ENCODE peak calls at places on chromosomes 11 and 22, in four cellular contexts. One of them, this sample, is unnamed.

GRCh38 chr22:17446704-17447103 is 77.4 kb downstream of the CECR2 start:
- DNase-seq in H9: no peak
- DNase-seq in H1: no peak
- DNase-seq in neuronal stem cell: no peak
- DNase-seq in this sample: no peak

GRCh38 chr11:126405906-126406305 is 50.4 kb downstream of the ST3GAL4 start:
- DNase-seq in H9: no peak
- DNase-seq in H1: no peak
- DNase-seq in neuronal stem cell: no peak
- DNase-seq in this sample: peak; percentile 97

GRCh38 chr11:69662021-69662698 is 13.0 kb downstream of the LTO1 start:
- DNase-seq in H9: peak; percentile 55
- DNase-seq in neuronal stem cell: no peak
- DNase-seq in H1: no peak
- DNase-seq in this sample: no peak

GRCh38 chr11:66221726-66222236 is 46.7 kb upstream of the RAB1B start:
- DNase-seq in H1: no peak
- DNase-seq in H9: peak; percentile 23
- DNase-seq in neuronal stem cell: no peak
- DNase-seq in this sample: no peak

GRCh38 chr11:61270354-61271070 is 24.6 kb downstream of the VWCE start:
- DNase-seq in neuronal stem cell: no peak
- DNase-seq in H9: no peak
- DNase-seq in H1: no peak
- DNase-seq in this sample: peak; percentile 47

GRCh38 chr22:45672564-45673481 is 1.2 kb downstream of the ATXN10 start:
- DNase-seq in H1: no peak
- DNase-seq in H9: no peak
- DNase-seq in neuronal stem cell: no peak
- DNase-seq in this sample: no peak

GRCh38 chr22:50569041-50569459 is 6.3 kb upstream of the SYCE3 start:
- DNase-seq in neuronal stem cell: no peak
- DNase-seq in H1: no peak
- DNase-seq in H9: no peak
- DNase-seq in this sample: no peak

GRCh38 chr11:23021287-23021863 is 161.1 kb upstream of the CCDC179 start:
- DNase-seq in H1: no peak
- DNase-seq in H9: no peak
- DNase-seq in neuronal stem cell: peak; percentile 39
- DNase-seq in this sample: peak; percentile 45

GRCh38 chr22:43298062-43298801 is 44.9 kb downstream of the SCUBE1 start:
- DNase-seq in H9: no peak
- DNase-seq in H1: no peak
- DNase-seq in neuronal stem cell: no peak
- DNase-seq in this sample: no peak

GRCh38 chr11:61910473-61911123 is 6.8 kb downstream of the RAB3IL1 start:
- DNase-seq in H9: no peak
- DNase-seq in neuronal stem cell: no peak
- DNase-seq in H1: no peak
- DNase-seq in this sample: no peak

GRCh38 chr11:78019808-78020207 is 3.3 kb downstream of the KCTD14 start:
- DNase-seq in H9: no peak
- DNase-seq in neuronal stem cell: no peak
- DNase-seq in H1: no peak
- DNase-seq in this sample: peak; percentile 69

DNA sequence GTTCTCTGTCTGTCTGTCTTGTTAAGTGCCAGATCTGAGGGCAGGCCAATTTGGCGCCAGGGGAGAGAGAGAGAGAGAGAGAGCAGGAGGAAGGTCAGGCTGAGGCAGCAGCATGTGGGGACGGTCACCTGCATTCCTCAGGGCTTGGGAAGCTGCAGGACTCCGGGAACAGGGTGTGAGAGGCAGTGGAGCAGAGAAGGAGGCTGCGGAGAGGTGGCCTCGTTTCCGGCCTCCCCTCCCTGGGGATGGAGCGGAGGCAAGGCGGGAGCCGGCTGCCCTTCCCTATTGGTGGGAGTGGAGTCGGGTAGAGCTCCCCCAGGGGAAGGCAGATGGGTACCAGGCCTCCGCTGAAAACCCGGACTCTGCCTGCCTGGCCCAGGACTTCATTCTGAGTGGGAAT is 9.7 kb downstream of the CLMP start:
- DNase-seq in H9: peak; percentile 57
- DNase-seq in H1: no peak
- DNase-seq in neuronal stem cell: no peak
- DNase-seq in this sample: no peak
- H3K9ac ChIP-seq in H9: no peak overlapping the region
- H3K9ac ChIP-seq in H1: no peak overlapping the region
- H3K9ac ChIP-seq in neuronal stem cell: no peak overlapping the region
- H3K9ac ChIP-seq in this sample: no peak overlapping the region

DNA sequence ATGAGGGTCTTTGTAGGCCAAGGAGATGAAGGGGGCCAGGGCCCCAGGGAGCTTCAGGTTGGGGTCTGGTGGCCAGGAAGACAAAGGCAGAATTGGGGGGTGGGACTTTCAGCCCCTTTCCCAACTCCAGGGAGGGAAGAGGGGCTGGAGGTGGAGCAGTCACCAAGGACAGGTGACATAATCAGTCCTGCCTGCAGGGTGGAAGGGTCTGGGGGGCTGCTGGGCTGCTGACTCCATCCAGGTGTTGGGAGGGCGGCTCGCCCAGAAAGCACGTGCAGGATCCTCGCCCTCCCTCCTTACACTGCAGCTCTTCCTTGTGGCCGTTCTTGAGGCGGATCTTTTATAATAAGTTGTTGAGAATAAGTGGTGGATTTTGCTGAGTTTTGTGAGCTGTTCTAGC is 1491.1 kb downstream of the TBC1D22A start:
- DNase-seq in H1: no peak
- DNase-seq in H9: no peak
- DNase-seq in neuronal stem cell: no peak
- DNase-seq in this sample: no peak
- H4K91ac ChIP-seq in H1: peak overlapping the region; percentile 54
- H4K91ac ChIP-seq in H9: no peak overlapping the region
- H4K91ac ChIP-seq in neuronal stem cell: no peak overlapping the region
- H4K91ac ChIP-seq in this sample: no peak overlapping the region

GRCh38 chr11:16982809-16983208 is 31.4 kb downstream of the PLEKHA7 start:
- DNase-seq in neuronal stem cell: no peak
- DNase-seq in H1: no peak
- DNase-seq in H9: no peak
- DNase-seq in this sample: peak; percentile 6
- H3K9ac ChIP-seq in neuronal stem cell: no peak overlapping the region
- H3K9ac ChIP-seq in H1: no peak overlapping the region
- H3K9ac ChIP-seq in H9: no peak overlapping the region
- H3K9ac ChIP-seq in this sample: no peak overlapping the region

DNA sequence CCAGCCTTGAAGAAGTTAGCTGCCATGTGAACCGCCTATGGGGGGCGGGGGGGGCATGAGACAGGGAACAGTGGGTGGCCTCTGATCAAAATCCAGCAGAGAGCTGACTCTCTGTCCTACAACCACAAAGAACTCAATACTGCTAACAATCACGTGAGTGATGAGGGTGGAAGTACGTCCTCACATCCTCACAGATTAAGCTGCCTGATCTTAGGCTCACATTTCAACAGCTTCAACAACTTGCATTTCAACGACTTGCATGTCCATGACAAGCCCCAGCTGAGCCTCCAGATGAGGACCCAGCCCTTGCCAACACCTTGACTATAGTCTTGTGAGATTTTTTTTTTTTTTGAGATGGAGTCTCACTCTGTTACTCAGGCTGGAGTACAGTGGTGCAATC is 51.6 kb downstream of the CLMP start:
- DNase-seq in neuronal stem cell: no peak
- DNase-seq in H1: no peak
- DNase-seq in H9: no peak
- DNase-seq in this sample: no peak
- H4K91ac ChIP-seq in neuronal stem cell: no peak overlapping the region
- H4K91ac ChIP-seq in H1: no peak overlapping the region
- H4K91ac ChIP-seq in H9: no peak overlapping the region
- H4K91ac ChIP-seq in this sample: peak overlapping the region; percentile 46

GRCh38 chr22:36739185-36739584 is 35.6 kb upstream of the CACNG2 start:
- DNase-seq in H1: no peak
- DNase-seq in H9: no peak
- DNase-seq in neuronal stem cell: no peak
- DNase-seq in this sample: no peak
- H3K9ac ChIP-seq in H1: no peak overlapping the region
- H3K9ac ChIP-seq in H9: no peak overlapping the region
- H3K9ac ChIP-seq in neuronal stem cell: no peak overlapping the region
- H3K9ac ChIP-seq in this sample: no peak overlapping the region

DNA sequence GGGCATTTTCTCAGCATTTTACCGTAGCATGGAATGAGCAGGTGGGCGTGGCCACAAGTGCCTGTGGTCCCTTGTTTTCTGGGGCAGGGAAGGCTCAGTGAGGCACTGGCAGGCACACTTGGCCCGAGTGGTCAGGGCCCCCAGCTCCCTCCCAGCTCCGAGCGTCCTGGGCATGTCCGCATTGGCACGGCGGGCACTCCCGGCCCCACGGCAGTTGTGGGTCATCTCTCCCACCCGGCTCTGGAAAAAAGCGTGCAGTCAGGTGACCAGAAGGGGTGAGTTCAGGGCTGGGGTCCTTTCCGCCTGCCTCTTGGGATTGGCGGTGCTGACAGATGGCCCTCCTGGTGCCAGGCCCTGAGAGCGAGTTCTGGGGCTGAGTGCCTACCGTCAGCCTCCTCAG is 55.8 kb downstream of the GRAMD4 start:
- DNase-seq in H9: no peak
- DNase-seq in H1: no peak
- DNase-seq in neuronal stem cell: no peak
- DNase-seq in this sample: no peak
- H4K91ac ChIP-seq in H9: no peak overlapping the region
- H4K91ac ChIP-seq in H1: no peak overlapping the region
- H4K91ac ChIP-seq in neuronal stem cell: no peak overlapping the region
- H4K91ac ChIP-seq in this sample: no peak overlapping the region